ENCODE peak calls at places on chromosomes 5 and 9, in ten cellular contexts. One of them, this sample, is unnamed.

GRCh38 chr5:118808441-118808840 is 179.9 kb downstream of the DTWD2 start:
- DNase-seq in IMR-90: no peak
- DNase-seq in uterus: no peak
- DNase-seq in CD4-positive, alpha-beta T cell: no peak
- DNase-seq in PC-3: no peak
- DNase-seq in PC-9: no peak
- DNase-seq in tibial nerve: no peak
- DNase-seq in GM23338: no peak
- DNase-seq in aorta: no peak
- DNase-seq in A549: no peak
- DNase-seq in this sample: no peak

GRCh38 chr5:75553358-75553757 is 41.7 kb downstream of the POLK start:
- DNase-seq in aorta: no peak
- DNase-seq in A549: no peak
- DNase-seq in GM23338: no peak
- DNase-seq in uterus: no peak
- DNase-seq in PC-9: no peak
- DNase-seq in tibial nerve: no peak
- DNase-seq in PC-3: no peak
- DNase-seq in IMR-90: no peak
- DNase-seq in CD4-positive, alpha-beta T cell: no peak
- DNase-seq in this sample: no peak

GRCh38 chr9:94718936-94719335 is 7.6 kb upstream of the AOPEP start:
- DNase-seq in uterus: no peak
- DNase-seq in aorta: no peak
- DNase-seq in CD4-positive, alpha-beta T cell: no peak
- DNase-seq in PC-9: no peak
- DNase-seq in GM23338: no peak
- DNase-seq in PC-3: no peak
- DNase-seq in tibial nerve: no peak
- DNase-seq in A549: no peak
- DNase-seq in IMR-90: no peak
- DNase-seq in this sample: no peak

GRCh38 chr5:17132444-17133083 is 84.9 kb upstream of the BASP1 start:
- DNase-seq in PC-9: no peak
- DNase-seq in uterus: no peak
- DNase-seq in aorta: no peak
- DNase-seq in A549: peak; percentile 37
- DNase-seq in GM23338: peak; percentile 69
- DNase-seq in PC-3: peak; percentile 88
- DNase-seq in IMR-90: peak; percentile 63
- DNase-seq in CD4-positive, alpha-beta T cell: no peak
- DNase-seq in tibial nerve: no peak
- DNase-seq in this sample: no peak

GRCh38 chr5:140258016-140258415 is 44.9 kb downstream of the PFDN1 start:
- DNase-seq in PC-3: no peak
- DNase-seq in tibial nerve: no peak
- DNase-seq in GM23338: no peak
- DNase-seq in uterus: no peak
- DNase-seq in A549: no peak
- DNase-seq in IMR-90: peak; percentile 57
- DNase-seq in aorta: no peak
- DNase-seq in CD4-positive, alpha-beta T cell: no peak
- DNase-seq in PC-9: no peak
- DNase-seq in this sample: no peak

GRCh38 chr9:137412431-137412830 is 10.5 kb downstream of the EXD3 start:
- DNase-seq in A549: no peak
- DNase-seq in tibial nerve: no peak
- DNase-seq in uterus: no peak
- DNase-seq in PC-3: no peak
- DNase-seq in CD4-positive, alpha-beta T cell: no peak
- DNase-seq in aorta: no peak
- DNase-seq in IMR-90: peak; percentile 41
- DNase-seq in GM23338: no peak
- DNase-seq in PC-9: no peak
- DNase-seq in this sample: no peak

GRCh38 chr5:4113426-4113825 is 517.8 kb downstream of the IRX1 start:
- DNase-seq in GM23338: peak; percentile 5
- DNase-seq in tibial nerve: no peak
- DNase-seq in CD4-positive, alpha-beta T cell: no peak
- DNase-seq in aorta: no peak
- DNase-seq in PC-3: no peak
- DNase-seq in PC-9: no peak
- DNase-seq in uterus: no peak
- DNase-seq in A549: no peak
- DNase-seq in IMR-90: no peak
- DNase-seq in this sample: no peak

GRCh38 chr5:176846335-176847140 is 36.2 kb downstream of the UNC5A start:
- DNase-seq in uterus: no peak
- DNase-seq in IMR-90: no peak
- DNase-seq in PC-9: no peak
- DNase-seq in A549: no peak
- DNase-seq in PC-3: no peak
- DNase-seq in aorta: no peak
- DNase-seq in GM23338: peak; percentile 21
- DNase-seq in CD4-positive, alpha-beta T cell: no peak
- DNase-seq in tibial nerve: no peak
- DNase-seq in this sample: no peak

GRCh38 chr9:130732131-130732530 is 38.6 kb downstream of the EXOSC2 start:
- DNase-seq in CD4-positive, alpha-beta T cell: no peak
- DNase-seq in GM23338: peak; percentile 60
- DNase-seq in A549: peak; percentile 40
- DNase-seq in IMR-90: peak; percentile 31
- DNase-seq in uterus: no peak
- DNase-seq in aorta: no peak
- DNase-seq in PC-3: no peak
- DNase-seq in tibial nerve: no peak
- DNase-seq in PC-9: no peak
- DNase-seq in this sample: no peak

GRCh38 chr5:40410231-40410861 is 269.4 kb upstream of the PTGER4 start:
- DNase-seq in GM23338: no peak
- DNase-seq in PC-3: peak; percentile 71
- DNase-seq in A549: no peak
- DNase-seq in uterus: no peak
- DNase-seq in IMR-90: peak; percentile 49
- DNase-seq in tibial nerve: no peak
- DNase-seq in aorta: no peak
- DNase-seq in PC-9: peak; percentile 41
- DNase-seq in CD4-positive, alpha-beta T cell: peak; percentile 59
- DNase-seq in this sample: no peak

GRCh38 chr9:114031037-114031436 is 47.1 kb downstream of the AMBP start:
- DNase-seq in aorta: no peak
- DNase-seq in A549: no peak
- DNase-seq in PC-9: no peak
- DNase-seq in PC-3: no peak
- DNase-seq in CD4-positive, alpha-beta T cell: no peak
- DNase-seq in uterus: no peak
- DNase-seq in GM23338: no peak
- DNase-seq in IMR-90: no peak
- DNase-seq in tibial nerve: no peak
- DNase-seq in this sample: no peak

GRCh38 chr5:43616535-43616934 is 13.6 kb downstream of the NNT start:
- DNase-seq in tibial nerve: no peak
- DNase-seq in PC-3: no peak
- DNase-seq in uterus: no peak
- DNase-seq in PC-9: no peak
- DNase-seq in CD4-positive, alpha-beta T cell: no peak
- DNase-seq in GM23338: no peak
- DNase-seq in IMR-90: peak; percentile 50
- DNase-seq in A549: no peak
- DNase-seq in aorta: no peak
- DNase-seq in this sample: no peak

GRCh38 chr5:43623048-43623447 is 20.1 kb downstream of the NNT start:
- DNase-seq in IMR-90: no peak
- DNase-seq in tibial nerve: no peak
- DNase-seq in PC-9: no peak
- DNase-seq in PC-3: no peak
- DNase-seq in GM23338: no peak
- DNase-seq in A549: no peak
- DNase-seq in uterus: no peak
- DNase-seq in aorta: no peak
- DNase-seq in CD4-positive, alpha-beta T cell: no peak
- DNase-seq in this sample: no peak

GRCh38 chr5:43619911-43620310 is 16.9 kb downstream of the NNT start:
- DNase-seq in GM23338: no peak
- DNase-seq in PC-3: no peak
- DNase-seq in IMR-90: no peak
- DNase-seq in aorta: no peak
- DNase-seq in PC-9: no peak
- DNase-seq in tibial nerve: no peak
- DNase-seq in A549: no peak
- DNase-seq in uterus: no peak
- DNase-seq in CD4-positive, alpha-beta T cell: no peak
- DNase-seq in this sample: no peak

GRCh38 chr5:43620944-43621505 is 18.0 kb downstream of the NNT start:
- DNase-seq in tibial nerve: no peak
- DNase-seq in CD4-positive, alpha-beta T cell: no peak
- DNase-seq in IMR-90: no peak
- DNase-seq in PC-9: no peak
- DNase-seq in PC-3: no peak
- DNase-seq in uterus: no peak
- DNase-seq in A549: no peak
- DNase-seq in GM23338: no peak
- DNase-seq in aorta: no peak
- DNase-seq in this sample: no peak

GRCh38 chr5:43619380-43619779 is 16.4 kb downstream of the NNT start:
- DNase-seq in GM23338: no peak
- DNase-seq in PC-9: no peak
- DNase-seq in A549: no peak
- DNase-seq in aorta: no peak
- DNase-seq in CD4-positive, alpha-beta T cell: no peak
- DNase-seq in tibial nerve: no peak
- DNase-seq in uterus: no peak
- DNase-seq in PC-3: no peak
- DNase-seq in IMR-90: no peak
- DNase-seq in this sample: no peak
- H3K27ac ChIP-seq in GM23338: no peak overlapping the region
- H3K27ac ChIP-seq in PC-9: no peak overlapping the region
- H3K27ac ChIP-seq in A549: no peak overlapping the region
- H3K27ac ChIP-seq in aorta: no peak overlapping the region
- H3K27ac ChIP-seq in CD4-positive, alpha-beta T cell: no peak overlapping the region
- H3K27ac ChIP-seq in tibial nerve: no peak overlapping the region
- H3K27ac ChIP-seq in uterus: no peak overlapping the region
- H3K27ac ChIP-seq in PC-3: no peak overlapping the region
- H3K27ac ChIP-seq in IMR-90: no peak overlapping the region
- H3K27ac ChIP-seq in this sample: no peak overlapping the region

GRCh38 chr9:126793686-126794417 is 11.0 kb upstream of the ZBTB43 start:
- DNase-seq in PC-9: no peak
- DNase-seq in uterus: no peak
- DNase-seq in PC-3: no peak
- DNase-seq in A549: no peak
- DNase-seq in aorta: no peak
- DNase-seq in tibial nerve: no peak
- DNase-seq in IMR-90: no peak
- DNase-seq in CD4-positive, alpha-beta T cell: no peak
- DNase-seq in GM23338: no peak
- DNase-seq in this sample: no peak
- H3K27ac ChIP-seq in PC-9: no peak overlapping the region
- H3K27ac ChIP-seq in uterus: no peak overlapping the region
- H3K27ac ChIP-seq in PC-3: no peak overlapping the region
- H3K27ac ChIP-seq in A549: peak overlapping the region; percentile 90
- H3K27ac ChIP-seq in aorta: no peak overlapping the region
- H3K27ac ChIP-seq in tibial nerve: no peak overlapping the region
- H3K27ac ChIP-seq in IMR-90: no peak overlapping the region
- H3K27ac ChIP-seq in CD4-positive, alpha-beta T cell: no peak overlapping the region
- H3K27ac ChIP-seq in GM23338: no peak overlapping the region
- H3K27ac ChIP-seq in this sample: no peak overlapping the region

DNA sequence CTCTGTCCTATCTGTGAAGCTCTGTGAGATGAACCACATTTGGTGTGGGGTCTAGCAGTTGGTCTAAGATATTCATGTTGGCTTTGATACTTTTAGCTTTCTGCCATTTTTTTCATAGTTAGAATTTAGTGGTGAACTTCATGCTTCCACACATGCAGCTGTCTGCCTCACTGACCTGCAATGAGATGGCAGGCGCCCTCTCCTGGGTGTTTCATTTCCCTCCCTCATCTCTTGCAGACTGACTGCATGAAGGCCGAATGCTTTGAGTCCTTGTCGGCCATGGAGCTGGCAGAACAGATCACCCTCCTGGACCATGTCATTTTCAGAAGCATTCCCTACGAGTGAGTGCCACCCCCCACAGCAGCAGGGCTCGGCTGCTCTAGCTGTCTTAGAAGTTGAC is 26.1 kb upstream of the CKMT2 start:
- DNase-seq in aorta: no peak
- DNase-seq in A549: peak; percentile 14
- DNase-seq in CD4-positive, alpha-beta T cell: no peak
- DNase-seq in PC-9: no peak
- DNase-seq in uterus: no peak
- DNase-seq in GM23338: peak; percentile 72
- DNase-seq in IMR-90: peak; percentile 22
- DNase-seq in PC-3: no peak
- DNase-seq in tibial nerve: no peak
- DNase-seq in this sample: no peak
- H3K27ac ChIP-seq in aorta: no peak overlapping the region
- H3K27ac ChIP-seq in A549: no peak overlapping the region
- H3K27ac ChIP-seq in CD4-positive, alpha-beta T cell: no peak overlapping the region
- H3K27ac ChIP-seq in PC-9: no peak overlapping the region
- H3K27ac ChIP-seq in uterus: no peak overlapping the region
- H3K27ac ChIP-seq in GM23338: no peak overlapping the region
- H3K27ac ChIP-seq in IMR-90: no peak overlapping the region
- H3K27ac ChIP-seq in PC-3: no peak overlapping the region
- H3K27ac ChIP-seq in tibial nerve: no peak overlapping the region
- H3K27ac ChIP-seq in this sample: no peak overlapping the region

GRCh38 chr5:179292681-179293080 is 52.6 kb downstream of the ADAMTS2 start:
- DNase-seq in aorta: peak; percentile 12
- DNase-seq in A549: no peak
- DNase-seq in IMR-90: no peak
- DNase-seq in GM23338: no peak
- DNase-seq in uterus: no peak
- DNase-seq in PC-9: no peak
- DNase-seq in CD4-positive, alpha-beta T cell: no peak
- DNase-seq in PC-3: no peak
- DNase-seq in tibial nerve: no peak
- DNase-seq in this sample: no peak

GRCh38 chr5:179290681-179291540 is 54.4 kb downstream of the ADAMTS2 start:
- DNase-seq in GM23338: no peak
- DNase-seq in tibial nerve: no peak
- DNase-seq in PC-9: no peak
- DNase-seq in uterus: peak; percentile 12
- DNase-seq in CD4-positive, alpha-beta T cell: no peak
- DNase-seq in A549: no peak
- DNase-seq in IMR-90: no peak
- DNase-seq in PC-3: no peak
- DNase-seq in aorta: peak; percentile 35
- DNase-seq in this sample: no peak

GRCh38 chr5:179294131-179294780 is 51.0 kb downstream of the ADAMTS2 start:
- DNase-seq in PC-3: no peak
- DNase-seq in uterus: peak; percentile 15
- DNase-seq in PC-9: no peak
- DNase-seq in aorta: peak; percentile 43
- DNase-seq in IMR-90: no peak
- DNase-seq in CD4-positive, alpha-beta T cell: no peak
- DNase-seq in tibial nerve: no peak
- DNase-seq in GM23338: no peak
- DNase-seq in A549: no peak
- DNase-seq in this sample: no peak

GRCh38 chr5:179294891-179295777 is 50.1 kb downstream of the ADAMTS2 start:
- DNase-seq in PC-3: no peak
- DNase-seq in tibial nerve: no peak
- DNase-seq in IMR-90: no peak
- DNase-seq in aorta: peak; percentile 79
- DNase-seq in CD4-positive, alpha-beta T cell: no peak
- DNase-seq in A549: no peak
- DNase-seq in PC-9: no peak
- DNase-seq in uterus: peak; percentile 54
- DNase-seq in GM23338: no peak
- DNase-seq in this sample: no peak

GRCh38 chr5:179293276-179293675 is 52.0 kb downstream of the ADAMTS2 start:
- DNase-seq in tibial nerve: no peak
- DNase-seq in aorta: peak; percentile 53
- DNase-seq in PC-9: no peak
- DNase-seq in GM23338: no peak
- DNase-seq in CD4-positive, alpha-beta T cell: no peak
- DNase-seq in A549: no peak
- DNase-seq in uterus: peak; percentile 23
- DNase-seq in PC-3: no peak
- DNase-seq in IMR-90: no peak
- DNase-seq in this sample: no peak
- H3K27ac ChIP-seq in tibial nerve: no peak overlapping the region
- H3K27ac ChIP-seq in aorta: no peak overlapping the region
- H3K27ac ChIP-seq in PC-9: no peak overlapping the region
- H3K27ac ChIP-seq in GM23338: no peak overlapping the region
- H3K27ac ChIP-seq in CD4-positive, alpha-beta T cell: no peak overlapping the region
- H3K27ac ChIP-seq in A549: no peak overlapping the region
- H3K27ac ChIP-seq in uterus: no peak overlapping the region
- H3K27ac ChIP-seq in PC-3: no peak overlapping the region
- H3K27ac ChIP-seq in IMR-90: no peak overlapping the region
- H3K27ac ChIP-seq in this sample: no peak overlapping the region